ENCODE peak calls at places on chromosomes 12 and 14, in four cellular contexts. I is A549, U is SK-N-SH, A is GM12878. D is an unnamed sample.

GRCh38 chr14:30610719-30611388 is 11.3 kb upstream of the SCFD1 start:
- DNase-seq in A (no peak), U (peak; percentile 27), I (peak; percentile 60), D (peak; percentile 75)

GRCh38 chr12:54723653-54724256 is 75.6 kb upstream of the DCD start:
- DNase-seq in U (no peak), A (no peak), I (peak; percentile 28), D (no peak)

GRCh38 chr14:62018606-62019005 is 256.4 kb downstream of the SNAPC1 start:
- DNase-seq in A (no peak), I (no peak), U (no peak), D (no peak)

GRCh38 chr12:1519642-1520041 is 74.7 kb downstream of the FBXL14 start:
- DNase-seq in U (no peak), I (no peak), A (no peak), D (no peak)

GRCh38 chr12:6796576-6796975 is 7.2 kb downstream of the CD4 start:
- DNase-seq in U (no peak), A (no peak), I (no peak), D (peak; percentile 49)

GRCh38 chr14:96104469-96105057 is 65.4 kb downstream of the C14orf132 start:
- DNase-seq in U (no peak), A (no peak), I (peak; percentile 95), D (peak; percentile 24)

GRCh38 chr14:24080142-24080530 is 8.8 kb downstream of the CPNE6 start:
- DNase-seq in A (no peak), U (no peak), I (no peak), D (no peak)

GRCh38 chr12:1533205-1533601 is 61.2 kb downstream of the FBXL14 start:
- DNase-seq in I (no peak), A (peak; percentile 46), U (peak; percentile 49), D (no peak)

GRCh38 chr12:94575024-94575423 is 75.3 kb downstream of the TMCC3 start:
- DNase-seq in I (no peak), U (no peak), A (no peak), D (no peak)

GRCh38 chr14:76767681-76768055 is 6.4 kb downstream of the VASH1 start:
- DNase-seq in I (no peak), U (no peak), A (no peak), D (no peak)

GRCh38 chr12:65570451-65571130 is 253.7 kb upstream of the HMGA2 start:
- DNase-seq in I (no peak), A (no peak), U (no peak), D (no peak)

GRCh38 chr14:22657861-22658260 is 13.7 kb upstream of the OR6J1 start:
- DNase-seq in A (no peak), U (no peak), I (peak; percentile 39), D (peak; percentile 59)

GRCh38 chr14:22752422-22752821 is 14.1 kb upstream of the OXA1L start:
- DNase-seq in U (no peak), A (no peak), I (no peak), D (peak; percentile 68)

GRCh38 chr14:40855343-40855742 is 751.3 kb upstream of the LRFN5 start:
- DNase-seq in A (no peak), I (no peak), U (no peak), D (no peak)

GRCh38 chr14:95406756-95407155 is 87.0 kb upstream of the CLMN start:
- DNase-seq in U (no peak), A (no peak), I (no peak), D (no peak)

GRCh38 chr12:57027805-57028153 is 11.4 kb upstream of the TAC3 start:
- DNase-seq in A (no peak), I (no peak), U (no peak), D (no peak)

GRCh38 chr12:113647048-113647447 is 175.4 kb upstream of the LHX5 start:
- DNase-seq in U (peak; percentile 49), I (peak; percentile 29), A (no peak), D (peak; percentile 13)

GRCh38 chr12:10941916-10942607 is 3.0 kb upstream of the TAS2R14 start:
- DNase-seq in U (no peak), I (peak; percentile 59), A (peak; percentile 9), D (peak; percentile 28)

GRCh38 chr12:55619352-55620138 is 17.1 kb upstream of the OR10P1 start:
- DNase-seq in I (peak; percentile 94), A (peak; percentile 74), U (peak; percentile 62), D (peak; percentile 92)

GRCh38 chr12:64221656-64222010 is 463 bp downstream of the KICS2 start:
- DNase-seq in U (peak; percentile 80), A (peak; percentile 9), I (peak; percentile 92), D (peak; percentile 82)

GRCh38 chr14:66092748-66093147 is 393.4 kb upstream of the CCDC196 start:
- DNase-seq in U (no peak), I (no peak), A (no peak), D (no peak)

GRCh38 chr12:114064497-114064896 is 98.4 kb upstream of the RBM19 start:
- DNase-seq in U (no peak), I (no peak), A (no peak), D (no peak)

GRCh38 chr14:33369041-33369440 is 430.4 kb downstream of the NPAS3 start:
- DNase-seq in U (no peak), I (no peak), A (no peak), D (no peak)

GRCh38 chr12:105921872-105922669 is 216.7 kb downstream of the NUAK1 start:
- DNase-seq in A (no peak), I (peak; percentile 43), U (no peak), D (no peak)

GRCh38 chr12:80162177-80162576 is 62.8 kb downstream of the OTOGL start:
- DNase-seq in U (no peak), A (no peak), I (no peak), D (no peak)

GRCh38 chr14:37623552-37623951 is 28.1 kb downstream of the TTC6 start:
- DNase-seq in U (no peak), I (peak; percentile 45), A (no peak), D (no peak)

GRCh38 chr14:54646576-54647130 is 79.7 kb downstream of the SAMD4A start:
- DNase-seq in I (no peak), U (no peak), A (no peak), D (no peak)

GRCh38 chr14:30355431-30355913 is 203.5 kb upstream of the G2E3 start:
- DNase-seq in I (no peak), U (no peak), A (peak; percentile 71), D (peak; percentile 84)

GRCh38 chr12:30519535-30519934 is 176.1 kb downstream of the IPO8 start:
- DNase-seq in A (no peak), U (no peak), I (no peak), D (no peak)

GRCh38 chr12:39824505-39825198 is 205.0 kb upstream of the ABCD2 start:
- DNase-seq in I (no peak), U (peak; percentile 7), A (no peak), D (peak; percentile 6)

GRCh38 chr12:123118397-123118945 is 32.4 kb downstream of the PITPNM2 start:
- DNase-seq in A (no peak), U (no peak), I (no peak), D (no peak)

GRCh38 chr14:43361766-43362165 is 1145.3 kb downstream of the FSCB start:
- DNase-seq in A (no peak), U (no peak), I (no peak), D (no peak)

GRCh38 chr14:100017578-100017977 is 47.6 kb upstream of the EVL start:
- DNase-seq in U (no peak), I (no peak), A (no peak), D (no peak)

GRCh38 chr14:56555921-56556570 is 23.6 kb upstream of the TMEM260 start:
- DNase-seq in U (peak; percentile 11), A (no peak), I (peak; percentile 58), D (peak; percentile 76)

GRCh38 chr12:69698769-69699540 is at the start of gene BEST3:
- DNase-seq in I (no peak), A (no peak), U (no peak), D (no peak)

GRCh38 chr14:75323571-75323970 is 44.9 kb downstream of the FOS start:
- DNase-seq in A (no peak), U (no peak), I (no peak), D (no peak)

DNA sequence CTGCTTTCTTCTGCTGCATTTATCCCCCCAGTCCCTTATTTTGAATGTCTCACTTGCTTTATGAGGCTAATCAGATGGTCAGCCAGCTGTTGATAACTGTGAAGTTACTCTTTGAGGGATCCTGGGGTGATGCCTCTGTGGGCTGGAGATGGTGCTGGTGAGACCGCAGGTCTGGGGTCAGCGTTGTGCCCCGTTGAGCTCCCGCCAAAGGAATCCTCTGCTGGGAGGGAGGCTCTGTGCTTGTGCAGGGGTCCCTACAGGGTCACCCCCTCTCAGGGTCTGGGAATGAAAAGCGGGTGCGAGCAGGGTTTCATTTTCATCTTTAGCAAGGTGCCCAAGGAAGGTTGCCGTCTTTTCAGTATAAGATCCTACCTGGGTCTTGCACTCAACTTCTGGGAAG is 161.2 kb upstream of the RTL1 start:
- DNase-seq in U (no peak), I (no peak), A (no peak), D (no peak)
- TF ChIP-seq PBX3 in U (no peak), I (no peak), A (no peak), D (no peak)

GRCh38 chr12:121010860-121011259 is 5.4 kb downstream of the C12orf43 start:
- DNase-seq in A (no peak), I (no peak), U (no peak), D (no peak)
- TF ChIP-seq PBX3 in A (no peak), I (no peak), U (no peak), D (no peak)

GRCh38 chr14:90715495-90715894 is 100.7 kb downstream of the TTC7B start:
- DNase-seq in U (no peak), A (no peak), I (no peak), D (no peak)
- TF ChIP-seq PBX3 in U (no peak), A (no peak), I (no peak), D (no peak)

GRCh38 chr14:80213602-80214001 is 2.3 kb upstream of the DIO2 start:
- DNase-seq in I (peak; percentile 86), U (peak; percentile 25), A (no peak), D (peak; percentile 47)
- TF ChIP-seq PBX3 in I (no peak), U (no peak), A (no peak), D (no peak)